ENCODE peak calls at places on chromosomes 16 and 17, in eight cellular contexts. S is SW 1271, C is AG09319, O is iris pigment epithelial cell, G is PC-9, X is activated T-cell treated with anti-CD3 and anti-CD28 coated beads for 4 hours, W is fibroblast of the conjunctiva, U is GM20000. Z is an unnamed sample.

GRCh38 chr17:80558046-80558445 is 13.4 kb downstream of the RPTOR start:
- DNase-seq in X (no peak), U (no peak), W (no peak), C (no peak), G (no peak), S (no peak), O (no peak), Z (no peak)

GRCh38 chr17:2906907-2907306 is 110.7 kb downstream of the RAP1GAP2 start:
- DNase-seq in W (no peak), X (no peak), U (no peak), G (no peak), S (no peak), O (no peak), C (no peak), Z (no peak)

GRCh38 chr16:85187447-85187846 is 75.2 kb upstream of the CIBAR2 start:
- DNase-seq in W (no peak), X (no peak), U (no peak), C (no peak), G (no peak), O (no peak), S (no peak), Z (no peak)

GRCh38 chr16:21685034-21685455 is 21.3 kb downstream of the OTOA start:
- DNase-seq in W (no peak), O (no peak), C (no peak), S (no peak), G (no peak), U (no peak), X (no peak), Z (no peak)

GRCh38 chr16:2858245-2859025 is 465 bp upstream of the PRSS22 start:
- DNase-seq in U (no peak), O (no peak), C (no peak), W (no peak), X (no peak), S (no peak), G (peak), Z (peak)

GRCh38 chr16:84193480-84193879 is 2.5 kb downstream of the ADAD2 start:
- DNase-seq in U (no peak), G (no peak), S (no peak), C (no peak), W (no peak), X (no peak), O (no peak), Z (no peak)

GRCh38 chr16:88103581-88104188 is 152.5 kb downstream of the BANP start:
- DNase-seq in X (no peak), O (no peak), C (no peak), G (no peak), W (no peak), S (no peak), U (no peak), Z (no peak)

GRCh38 chr17:40312893-40313659 is 4.1 kb downstream of the RARA start:
- DNase-seq in G (no peak), X (no peak), O (no peak), W (no peak), U (peak), S (no peak), C (no peak), Z (no peak)

GRCh38 chr16:65889533-65889966 is 476.9 kb upstream of the CDH5 start:
- DNase-seq in G (peak), X (no peak), C (no peak), S (no peak), W (no peak), U (no peak), O (peak), Z (peak)

GRCh38 chr16:53131363-53132071 is 76.7 kb downstream of the CHD9 start:
- DNase-seq in C (no peak), U (peak), X (peak), O (peak), S (peak), W (no peak), G (no peak), Z (peak)

GRCh38 chr16:69301861-69302260 is 9.3 kb upstream of the VPS4A start:
- DNase-seq in X (no peak), S (no peak), W (no peak), G (no peak), C (no peak), O (no peak), U (no peak), Z (no peak)

GRCh38 chr16:27102701-27103575 is 36.2 kb downstream of the C16orf82 start:
- DNase-seq in S (no peak), W (no peak), G (no peak), O (no peak), C (no peak), X (no peak), U (no peak), Z (no peak)

GRCh38 chr16:81394966-81395655 is 49.5 kb upstream of the CMIP start:
- DNase-seq in W (no peak), O (no peak), U (no peak), S (no peak), X (no peak), C (no peak), G (no peak), Z (no peak)

GRCh38 chr17:58965221-58965620 is 141.5 kb downstream of the TRIM37 start:
- DNase-seq in C (no peak), X (no peak), S (no peak), U (no peak), G (peak), W (no peak), O (no peak), Z (no peak)

GRCh38 chr17:55089955-55090573 is 121.5 kb downstream of the STXBP4 start:
- DNase-seq in X (no peak), G (peak), O (peak), C (no peak), U (peak), W (no peak), S (no peak), Z (no peak)

GRCh38 chr16:1535391-1536291 is 2.2 kb downstream of the TMEM204 start:
- DNase-seq in C (no peak), G (no peak), U (peak), W (no peak), X (no peak), O (peak), S (no peak), Z (no peak)

GRCh38 chr17:50640701-50641338 is 6.1 kb downstream of the ABCC3 start:
- DNase-seq in U (no peak), C (no peak), S (no peak), G (peak), W (no peak), X (no peak), O (no peak), Z (no peak)

GRCh38 chr17:73646409-73647305 is 2.4 kb upstream of the SDK2 start:
- DNase-seq in O (peak), C (no peak), U (peak), X (no peak), W (no peak), G (no peak), S (no peak), Z (peak)

GRCh38 chr16:31216552-31217530 is at the start of gene PYDC1:
- DNase-seq in G (no peak), S (no peak), X (no peak), U (peak), C (no peak), O (no peak), W (no peak), Z (no peak)

GRCh38 chr16:29687755-29688154 is 8.8 kb downstream of the QPRT start:
- DNase-seq in X (no peak), O (peak), G (no peak), S (no peak), U (peak), C (no peak), W (no peak), Z (no peak)

GRCh38 chr17:76427457-76428231 is 25.3 kb downstream of the UBE2O start:
- DNase-seq in U (no peak), S (no peak), G (no peak), W (peak), C (peak), X (no peak), O (peak), Z (no peak)

GRCh38 chr16:1964046-1964505 is 550 bp downstream of the RPS2 start:
- DNase-seq in S (no peak), C (no peak), G (no peak), O (no peak), W (no peak), U (no peak), X (peak), Z (no peak)

GRCh38 chr17:57707892-57708291 is 37.2 kb downstream of the CCDC182 start:
- DNase-seq in O (no peak), G (no peak), W (no peak), S (no peak), C (no peak), X (no peak), U (no peak), Z (no peak)

GRCh38 chr16:73049051-73049910 is 1.4 kb upstream of the ZFHX3 start:
- DNase-seq in G (no peak), C (no peak), X (no peak), O (no peak), S (peak), W (no peak), U (no peak), Z (no peak)

GRCh38 chr17:65389956-65390355 is 171.5 kb downstream of the AXIN2 start:
- DNase-seq in S (no peak), W (no peak), X (no peak), G (peak), C (peak), O (peak), U (no peak), Z (no peak)

GRCh38 chr16:20899503-20900298 is 457 bp downstream of the DCUN1D3 start:
- DNase-seq in C (no peak), O (no peak), W (no peak), X (peak), U (peak), G (no peak), S (no peak), Z (peak)

GRCh38 chr16:69691980-69692911 is 34.1 kb downstream of the NQO1 start:
- DNase-seq in C (no peak), W (no peak), X (no peak), S (no peak), U (no peak), G (no peak), O (peak), Z (no peak)

GRCh38 chr17:55833311-55833710 is 82.5 kb downstream of the PCTP start:
- DNase-seq in W (no peak), U (no peak), G (no peak), C (no peak), O (no peak), X (no peak), S (no peak), Z (no peak)

GRCh38 chr17:69142473-69142802 is 743 bp upstream of the ABCA6 start:
- DNase-seq in U (no peak), G (no peak), C (peak), X (no peak), O (peak), W (peak), S (no peak), Z (no peak)

GRCh38 chr17:43905985-43906852 is 1.1 kb downstream of the MPP2 start:
- DNase-seq in X (no peak), S (no peak), O (peak), C (no peak), U (no peak), W (peak), G (no peak), Z (peak)

Z was measured in Calu3.